ENCODE peak calls at places on chromosomes 12 and 14, in six cellular contexts. W is ELF-1, Q is fibroblast of lung, N is A549, E is RPMI7951, B is germinal center. D is an unnamed sample.

GRCh38 chr12:9364224-9365176 is 156.3 kb upstream of the PZP start:
- DNase-seq in N (no peak), E (peak), W (peak), Q (peak), B (peak), D (peak)

GRCh38 chr12:124385219-124385969 is 90.5 kb downstream of the RFLNA start:
- DNase-seq in Q (peak), N (no peak), W (peak), B (no peak), E (peak), D (no peak)

GRCh38 chr12:953776-954175 is 4.3 kb upstream of the RAD52 start:
- DNase-seq in Q (peak), N (no peak), E (peak), W (no peak), B (no peak), D (no peak)

GRCh38 chr12:74264692-74265091 is 272.9 kb upstream of the ATXN7L3B start:
- DNase-seq in W (no peak), Q (no peak), N (no peak), E (no peak), B (no peak), D (no peak)

GRCh38 chr12:64675795-64676194 is 65.5 kb downstream of the RASSF3 start:
- DNase-seq in B (no peak), W (no peak), Q (peak), N (peak), E (peak), D (no peak)

GRCh38 chr12:47867496-47867941 is 37.3 kb downstream of the VDR start:
- DNase-seq in E (peak), W (no peak), N (no peak), B (no peak), Q (peak), D (no peak)

GRCh38 chr12:92074889-92075288 is 70.8 kb downstream of the BTG1 start:
- DNase-seq in Q (no peak), E (no peak), B (no peak), W (no peak), N (no peak), D (no peak)

GRCh38 chr12:125135906-125136305 is 70.7 kb downstream of the AACS start:
- DNase-seq in B (no peak), W (no peak), Q (no peak), N (no peak), E (no peak), D (no peak)

GRCh38 chr12:114656906-114657596 is 26.9 kb downstream of the TBX3 start:
- DNase-seq in W (peak), E (no peak), N (no peak), B (no peak), Q (peak), D (no peak)

GRCh38 chr14:101001311-101002069 is 98.0 kb upstream of the RTL1 start:
- DNase-seq in E (peak), B (no peak), Q (peak), W (no peak), N (no peak), D (no peak)

GRCh38 chr12:122102331-122102730 is 23.8 kb downstream of the MLXIP start:
- DNase-seq in W (no peak), N (no peak), Q (peak), E (no peak), B (no peak), D (no peak)

GRCh38 chr14:71169861-71170260 is 262.6 kb downstream of the PCNX1 start:
- DNase-seq in E (no peak), W (no peak), B (peak), N (no peak), Q (no peak), D (no peak)

GRCh38 chr14:104086210-104086660 is 735 bp downstream of the ASPG start:
- DNase-seq in Q (no peak), E (no peak), W (no peak), B (no peak), N (no peak), D (no peak)

D was measured in GM13976.